ENCODE peak calls at places on chromosomes 16 and 17, in seven cellular contexts. C is left ventricle myocardium inferior, T is heart right ventricle, V is thoracic aorta, H is pancreas, Y is cardiac muscle cell, R is PC-3. G is an unnamed sample.

GRCh38 chr17:2691069-2691871 is 20.3 kb downstream of the CLUH start:
- DNase-seq in C (no peak), T (no peak), V (no peak), H (no peak), Y (no peak), R (no peak), G (no peak)

GRCh38 chr17:10116676-10117075 is 81.7 kb downstream of the GAS7 start:
- DNase-seq in C (no peak), T (no peak), V (no peak), H (no peak), Y (no peak), R (no peak), G (no peak)

GRCh38 chr17:37273419-37274051 is 102.2 kb upstream of the C17orf78 start:
- DNase-seq in C (no peak), T (no peak), V (no peak), H (no peak), Y (peak), R (no peak), G (no peak)

GRCh38 chr17:39755550-39756375 is 18.0 kb downstream of the GRB7 start:
- DNase-seq in C (no peak), T (no peak), V (no peak), H (no peak), Y (no peak), R (no peak), G (peak)

GRCh38 chr17:11618861-11619566 is 20.7 kb downstream of the DNAH9 start:
- DNase-seq in C (no peak), T (no peak), V (no peak), H (peak), Y (no peak), R (peak), G (no peak)

GRCh38 chr16:47204736-47205499 is 61.2 kb upstream of the NETO2 start:
- DNase-seq in C (no peak), T (no peak), V (no peak), H (no peak), Y (no peak), R (peak), G (no peak)

GRCh38 chr16:1614226-1615102 is 2.3 kb downstream of the CRAMP1 start:
- DNase-seq in C (no peak), T (peak), V (no peak), H (peak), Y (peak), R (peak), G (no peak)

GRCh38 chr17:38588775-38589174 is 17.0 kb downstream of the SRCIN1 start:
- DNase-seq in C (no peak), T (no peak), V (no peak), H (no peak), Y (no peak), R (no peak), G (no peak)

GRCh38 chr17:70886648-70887047 is 717.3 kb downstream of the KCNJ2 start:
- DNase-seq in C (no peak), T (no peak), V (no peak), H (no peak), Y (no peak), R (no peak), G (no peak)

GRCh38 chr16:51592013-51592501 is 441.0 kb upstream of the SALL1 start:
- DNase-seq in C (no peak), T (no peak), V (no peak), H (no peak), Y (no peak), R (no peak), G (no peak)

GRCh38 chr16:30728904-30729672 is 19.1 kb upstream of the PHKG2 start:
- DNase-seq in C (peak), T (no peak), V (no peak), H (no peak), Y (no peak), R (no peak), G (no peak)

GRCh38 chr17:68200689-68201424 is 47.0 kb upstream of the AMZ2 start:
- DNase-seq in C (peak), T (peak), V (no peak), H (peak), Y (peak), R (peak), G (no peak)

GRCh38 chr17:68198931-68199836 is 48.7 kb upstream of the AMZ2 start:
- DNase-seq in C (no peak), T (no peak), V (no peak), H (peak), Y (no peak), R (peak), G (no peak)

GRCh38 chr17:68197997-68198930 is 49.6 kb upstream of the AMZ2 start:
- DNase-seq in C (no peak), T (no peak), V (no peak), H (no peak), Y (no peak), R (peak), G (no peak)

GRCh38 chr17:68201425-68201785 is 46.4 kb upstream of the AMZ2 start:
- DNase-seq in C (no peak), T (no peak), V (no peak), H (no peak), Y (no peak), R (no peak), G (no peak)

GRCh38 chr17:68199837-68200688 is 47.8 kb upstream of the AMZ2 start:
- DNase-seq in C (no peak), T (no peak), V (no peak), H (no peak), Y (no peak), R (no peak), G (no peak)
- H3K4me3 ChIP-seq in C (peak), T (peak), V (peak), H (no peak), Y (peak), R (peak), G (peak)

DNA sequence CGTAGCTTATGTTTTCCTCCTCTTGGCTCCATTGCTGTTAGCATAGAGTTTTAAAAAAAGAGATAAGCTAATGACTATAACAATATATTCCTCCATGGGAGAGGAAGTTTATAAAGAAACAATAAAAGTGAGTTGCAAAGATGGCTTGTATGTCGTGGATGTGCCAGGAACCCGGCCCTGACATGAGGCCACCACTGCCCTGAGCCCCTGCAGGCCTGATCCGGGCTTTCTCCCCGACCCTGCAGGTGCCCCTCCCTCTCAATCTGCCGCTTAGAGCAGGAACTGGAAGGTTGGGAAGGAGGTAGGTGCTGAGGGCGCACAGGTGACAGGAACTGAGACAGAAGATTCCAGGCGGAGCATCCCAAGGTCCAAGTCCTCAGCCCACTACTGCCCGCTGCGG is 11.7 kb downstream of the PAM16 start:
- DNase-seq in C (no peak), T (no peak), V (no peak), H (no peak), Y (no peak), R (no peak), G (no peak)
- TF ChIP-seq CTCF in C (no peak), T (no peak), V (no peak), H (no peak), Y (no peak), R (no peak), G (no peak)

GRCh38 chr17:79801156-79802038 is 4.5 kb upstream of the CBX8 start:
- DNase-seq in C (no peak), T (no peak), V (no peak), H (peak), Y (no peak), R (peak), G (no peak)
- H3K4me3 ChIP-seq in C (peak), T (no peak), V (peak), H (no peak), Y (peak), R (peak), G (no peak)

DNA sequence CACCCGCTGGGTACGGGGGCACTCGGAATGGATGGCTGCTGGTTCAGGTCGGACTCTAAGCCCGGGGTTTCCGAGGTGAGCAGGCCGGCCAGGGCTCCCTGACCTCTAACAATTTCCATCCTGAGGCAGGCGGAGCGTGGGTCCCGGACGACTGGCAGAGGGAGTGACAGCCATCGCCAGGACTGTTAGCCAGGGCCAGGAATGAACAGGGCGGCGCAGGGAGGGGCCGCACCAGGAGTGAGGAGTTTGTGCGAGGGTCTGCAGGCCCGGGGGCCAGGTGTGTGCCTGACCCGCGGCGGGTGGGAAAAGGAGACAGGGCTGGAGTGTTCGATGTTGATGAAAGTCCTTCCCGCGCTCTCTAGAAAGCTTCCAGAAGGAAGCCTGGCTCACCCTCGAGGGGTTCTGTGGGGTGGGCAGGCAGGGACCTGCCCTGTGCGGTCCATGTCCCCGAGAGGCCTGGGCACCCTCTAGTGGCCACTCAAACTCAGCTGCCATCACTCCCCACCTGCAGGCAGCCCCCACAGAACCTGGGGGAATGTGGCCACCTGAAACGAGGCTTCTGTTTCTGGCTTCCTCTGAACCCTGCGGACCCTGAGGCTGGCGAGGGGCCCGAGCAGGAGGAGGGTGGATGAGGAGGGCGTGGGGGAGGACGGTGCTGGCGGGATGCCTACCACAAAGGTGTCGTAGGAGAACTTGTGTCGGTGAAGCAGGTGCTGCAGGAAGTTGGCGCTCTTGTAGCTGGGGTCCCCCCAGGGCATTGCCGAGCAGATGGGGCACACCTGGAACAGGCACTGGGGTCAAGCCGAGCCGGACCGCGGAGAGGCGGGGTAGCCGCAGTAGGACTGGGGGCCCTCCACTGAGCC is 8.1 kb downstream of the RNF166 start:
- DNase-seq in C (no peak), T (no peak), V (no peak), H (no peak), Y (no peak), R (no peak), G (no peak)
- TF ChIP-seq CTCF in C (peak), T (peak), V (no peak), H (no peak), Y (peak), R (peak), G (peak)

GRCh38 chr16:9677301-9677653 is 505.0 kb downstream of the GRIN2A start:
- DNase-seq in C (no peak), T (no peak), V (no peak), H (no peak), Y (no peak), R (no peak), G (no peak)
- H3K4me3 ChIP-seq in C (no peak), T (no peak), V (no peak), H (no peak), Y (no peak), R (no peak), G (no peak)

DNA sequence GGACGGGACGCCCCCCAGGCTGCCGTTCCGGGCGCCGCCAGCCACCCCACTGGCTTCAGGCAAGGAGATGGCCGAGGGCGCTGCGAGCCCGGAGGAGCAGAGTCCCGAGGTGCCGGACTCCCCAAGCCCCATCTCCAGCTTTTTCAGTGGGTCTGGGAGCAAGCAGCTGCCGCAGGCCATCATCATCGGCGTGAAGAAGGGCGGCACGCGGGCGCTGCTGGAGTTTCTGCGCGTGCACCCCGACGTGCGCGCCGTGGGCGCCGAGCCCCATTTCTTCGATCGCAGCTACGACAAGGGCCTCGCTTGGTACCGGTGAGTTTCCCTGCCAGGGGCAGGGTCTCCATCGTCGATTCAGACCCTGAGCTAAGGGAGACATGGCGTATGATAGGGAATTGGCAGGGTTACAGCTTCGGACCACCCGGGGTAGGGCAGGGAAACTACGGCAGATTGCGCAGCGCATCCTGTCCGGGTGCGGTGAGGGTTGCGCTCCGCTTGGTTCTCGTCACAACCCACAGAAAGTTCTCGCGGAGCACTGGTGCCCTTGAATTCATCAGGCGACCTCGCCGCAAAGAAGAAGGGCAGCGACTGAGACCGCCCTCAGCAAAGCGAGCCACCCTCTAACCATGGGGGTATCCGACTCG is 1.0 kb downstream of the HS3ST3B1 start:
- DNase-seq in C (peak), T (peak), V (no peak), H (no peak), Y (peak), R (no peak), G (no peak)
- TF ChIP-seq CTCF in C (no peak), T (no peak), V (no peak), H (no peak), Y (no peak), R (no peak), G (no peak)

DNA sequence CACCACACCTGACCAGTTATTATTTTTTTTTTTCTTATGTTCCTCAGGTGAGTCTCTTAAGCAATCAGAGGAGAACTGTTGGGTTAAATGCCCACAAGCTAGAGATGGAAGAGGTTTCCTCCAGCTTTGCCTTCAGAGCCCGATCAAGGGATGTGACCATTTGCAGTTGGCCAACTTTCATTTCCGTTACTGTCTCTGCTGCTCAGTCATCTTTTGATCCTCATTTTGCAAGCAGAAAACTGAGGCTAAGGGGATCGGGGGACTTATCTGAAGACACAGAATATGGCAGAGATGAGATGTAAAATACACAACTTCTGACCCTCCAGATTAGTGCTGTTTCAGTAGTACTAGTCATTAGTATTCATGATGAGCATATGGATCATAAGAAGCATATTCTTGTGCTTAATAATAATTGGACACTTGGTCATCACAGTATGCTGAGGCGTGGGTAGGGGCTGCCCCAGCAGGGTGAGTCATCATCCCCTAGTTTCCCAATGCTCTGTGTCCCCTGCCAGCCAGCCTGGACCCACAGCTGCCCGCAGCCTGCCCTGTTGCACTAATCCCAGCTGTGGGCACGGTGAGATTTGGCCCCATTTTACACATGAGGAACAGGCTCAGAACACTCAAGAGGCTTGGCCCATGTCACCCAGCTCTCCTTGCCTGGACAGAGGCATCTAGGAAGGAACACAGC is 189.0 kb downstream of the RAB11FIP4 start:
- DNase-seq in C (no peak), T (no peak), V (peak), H (no peak), Y (peak), R (peak), G (no peak)
- H3K4me3 ChIP-seq in C (peak), T (no peak), V (peak), H (no peak), Y (no peak), R (peak), G (no peak)

G was measured in GM12864.